ENCODE peak calls at places on chromosomes 16 and 17, in ten cellular contexts. R is stimulated activated effector memory CD8-positive, alpha-beta T cell treated with anti-CD3 and anti-CD28 coated beads, Interleukin-12 subunit alpha, Interleukin-12 subunit beta, amount 100 ng/mL, for 72 hours; E is activated B cell treated with CpG ODN at 0.5 μM for 24 hours; Y is naive thymus-derived CD8-positive, alpha-beta T cell; X is activated CD8-positive, alpha-beta T cell treated with anti-CD3 and anti-CD28 coated beads for 36 hours; A is DND-41; W is right lobe of liver; C is WTC11; G is activated T-cell treated with anti-CD3 and anti-CD28 coated beads, Interleukin-2, amount 50 U/mL, for 72 hours; H is left lung. F is an unnamed sample.

GRCh38 chr16:10862432-10862831 is 14.6 kb upstream of the CIITA start:
- ATAC-seq in R (peak), E (no peak), Y (no peak), X (no peak), A (no peak), W (peak), C (no peak), G (peak), H (peak), F (peak)

GRCh38 chr16:20878682-20879147 is 21.4 kb downstream of the DCUN1D3 start:
- ATAC-seq in R (peak), E (no peak), Y (no peak), X (no peak), A (no peak), W (peak), C (no peak), G (peak), H (no peak), F (peak)

GRCh38 chr17:46020023-46020735 is 21.1 kb downstream of the STH start:
- ATAC-seq in R (peak), E (peak), Y (peak), X (peak), A (peak), W (peak), C (no peak), G (peak), H (peak), F (peak)

GRCh38 chr16:15973997-15974396 is 24.6 kb downstream of the ABCC1 start:
- ATAC-seq in R (no peak), E (no peak), Y (no peak), X (no peak), A (no peak), W (no peak), C (no peak), G (no peak), H (no peak), F (no peak)

GRCh38 chr17:28030386-28030785 is 12.1 kb upstream of the NLK start:
- ATAC-seq in R (no peak), E (no peak), Y (no peak), X (no peak), A (no peak), W (no peak), C (no peak), G (no peak), H (peak), F (no peak)

GRCh38 chr17:5035356-5035755 is at the start of gene SLC52A1:
- ATAC-seq in R (no peak), E (no peak), Y (peak), X (no peak), A (no peak), W (peak), C (peak), G (no peak), H (peak), F (no peak)

GRCh38 chr17:78324391-78325075 is 35.3 kb downstream of the SOCS3 start:
- ATAC-seq in R (no peak), E (peak), Y (peak), X (peak), A (no peak), W (peak), C (peak), G (peak), H (peak), F (peak)

GRCh38 chr17:83119987-83120864 is 40.8 kb downstream of the METRNL start:
- ATAC-seq in R (peak), E (peak), Y (peak), X (peak), A (peak), W (peak), C (peak), G (peak), H (peak), F (peak)

GRCh38 chr17:80619535-80620235 is 75.0 kb downstream of the RPTOR start:
- ATAC-seq in R (no peak), E (no peak), Y (no peak), X (no peak), A (no peak), W (no peak), C (no peak), G (no peak), H (peak), F (no peak)

GRCh38 chr17:2707721-2708584 is 3.6 kb downstream of the CLUH start:
- ATAC-seq in R (no peak), E (no peak), Y (no peak), X (no peak), A (no peak), W (peak), C (peak), G (no peak), H (peak), F (no peak)

GRCh38 chr16:75061677-75062076 is 54.9 kb downstream of the LDHD start:
- ATAC-seq in R (no peak), E (no peak), Y (no peak), X (no peak), A (no peak), W (no peak), C (no peak), G (no peak), H (no peak), F (no peak)